ENCODE peak calls at places on chromosomes 4 and X, in six cellular contexts. Y is WTC11, X is HCT116, G is GM12878, A is K562, D is H1. U is an unnamed sample.

GRCh38 chr4:156607198-156607498 is 364.5 kb downstream of the PDGFC start:
- DNase-seq in Y (no peak), X (no peak), G (no peak), A (no peak), D (no peak), U (no peak)

GRCh38 chrX:69179380-69179911 is 14.2 kb upstream of the PJA1 start:
- DNase-seq in Y (peak), X (no peak), G (no peak), A (no peak), D (no peak), U (no peak)

GRCh38 chrX:106611682-106612402 is at the start of gene RADX:
- DNase-seq in Y (peak), X (peak), G (peak), A (peak), D (peak), U (peak)

GRCh38 chrX:82591421-82591820 is 916.7 kb upstream of the POU3F4 start:
- DNase-seq in Y (no peak), X (no peak), G (no peak), A (no peak), D (no peak), U (no peak)

GRCh38 chr4:169045862-169046584 is 36.0 kb upstream of the CBR4 start:
- DNase-seq in Y (peak), X (no peak), G (no peak), A (no peak), D (no peak), U (no peak)

GRCh38 chrX:105882581-105883275 is 60.4 kb downstream of the NRK start:
- DNase-seq in Y (no peak), X (no peak), G (no peak), A (no peak), D (no peak), U (no peak)

GRCh38 chr4:72974694-72975487 is 94.6 kb downstream of the COX18 start:
- DNase-seq in Y (no peak), X (no peak), G (no peak), A (no peak), D (no peak), U (no peak)

GRCh38 chr4:152021788-152022438 is 261.1 kb upstream of the GATB start:
- DNase-seq in Y (no peak), X (no peak), G (no peak), A (no peak), D (no peak), U (no peak)

GRCh38 chr4:48795108-48795507 is 15.0 kb upstream of the FRYL start:
- DNase-seq in Y (no peak), X (no peak), G (no peak), A (no peak), D (no peak), U (no peak)

GRCh38 chrX:130171446-130172126 is at the start of gene RAB33A:
- DNase-seq in Y (peak), X (no peak), G (no peak), A (no peak), D (no peak), U (no peak)
- TF ChIP-seq ATF3 in Y (no peak), X (no peak), G (no peak), A (no peak), D (no peak), U (no peak)

GRCh38 chr4:181168406-181168805 is 1074.8 kb upstream of the TENM3 start:
- DNase-seq in Y (no peak), X (no peak), G (no peak), A (no peak), D (no peak), U (no peak)
- TF ChIP-seq ATF3 in Y (no peak), X (no peak), G (no peak), A (no peak), D (no peak), U (no peak)

DNA sequence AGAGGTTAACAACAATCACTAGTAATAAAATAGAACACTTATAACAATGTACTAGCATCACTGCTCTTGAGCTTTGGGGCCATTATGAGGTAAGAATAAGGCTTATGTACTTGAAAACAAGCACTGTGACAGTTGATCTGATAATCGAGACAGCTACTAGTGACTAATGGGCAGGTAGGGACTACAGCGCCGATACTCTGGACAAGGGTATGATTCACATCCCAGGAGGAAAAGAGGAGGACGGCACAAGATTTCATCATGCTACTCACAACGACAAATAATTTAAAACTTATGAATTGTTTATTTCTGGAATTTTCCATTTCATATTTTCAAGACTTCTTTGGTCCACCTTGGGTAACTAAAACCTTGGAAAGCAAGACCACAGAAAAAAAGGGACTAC is 62.3 kb downstream of the FAM184B start:
- DNase-seq in Y (no peak), X (no peak), G (no peak), A (no peak), D (no peak), U (no peak)
- TF ChIP-seq ATF3 in Y (no peak), X (no peak), G (no peak), A (peak), D (no peak), U (no peak)

GRCh38 chr4:77465271-77465670 is 140.3 kb upstream of the CXCL13 start:
- DNase-seq in Y (peak), X (no peak), G (no peak), A (no peak), D (no peak), U (no peak)
- TF ChIP-seq ATF3 in Y (no peak), X (no peak), G (no peak), A (no peak), D (no peak), U (no peak)

GRCh38 chrX:135490979-135491514 is 29.4 kb upstream of the INTS6L start:
- DNase-seq in Y (no peak), X (no peak), G (no peak), A (no peak), D (no peak), U (no peak)
- TF ChIP-seq ATF3 in Y (no peak), X (no peak), G (no peak), A (peak), D (no peak), U (no peak)

DNA sequence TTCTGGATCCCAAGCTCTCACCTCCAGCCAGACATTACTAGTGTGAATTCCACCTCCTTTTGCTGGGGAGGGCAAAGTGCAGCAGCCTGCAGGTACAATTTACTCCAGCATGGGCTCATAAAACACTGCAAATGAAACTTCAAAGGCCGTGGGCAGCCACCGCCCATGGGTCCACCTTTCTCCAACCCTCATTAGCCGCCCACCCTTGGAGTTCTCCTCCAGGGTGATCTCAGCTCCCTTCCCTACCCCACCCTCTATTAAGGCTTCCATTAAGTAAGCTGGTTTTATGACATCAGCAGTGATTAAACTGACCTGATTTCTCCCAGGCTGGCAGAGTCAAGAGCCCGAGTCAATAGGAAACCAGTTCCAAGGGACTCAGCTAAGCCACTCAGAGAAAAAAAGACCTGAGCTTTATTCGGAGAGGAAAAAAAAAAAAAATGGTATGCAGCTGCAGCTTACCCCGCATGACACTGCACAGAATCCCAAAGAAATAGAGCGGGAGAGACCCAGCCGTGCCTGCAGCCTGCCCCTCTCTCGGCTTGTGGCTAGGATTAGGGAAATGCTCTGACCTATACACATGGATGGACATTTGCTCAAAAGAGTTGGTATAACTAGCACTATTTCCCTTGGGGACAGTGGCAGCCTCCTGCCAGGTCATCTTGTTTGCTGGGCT is 319.6 kb downstream of the PTTG2 start:
- DNase-seq in Y (no peak), X (no peak), G (no peak), A (no peak), D (no peak), U (no peak)
- TF ChIP-seq ATF3 in Y (no peak), X (no peak), G (no peak), A (no peak), D (no peak), U (no peak)

U was measured in HepG2.